ENCODE peak calls at places on chromosome 15, in six cellular contexts. One of them, this sample, is unnamed. For H3K4me1, the result is how much of the 10 kb centered on the place peaks cover.

GRCh38 chr15:80550910-80551265 is 144.2 kb upstream of the ABHD17C start:
- DNase-seq in Panc1: no peak
- DNase-seq in DND-41: no peak
- DNase-seq in Peyer's patch: no peak
- DNase-seq in HCT116: no peak
- DNase-seq in thoracic aorta: no peak
- DNase-seq in this sample: no peak

GRCh38 chr15:75736256-75736655 is 23.6 kb upstream of the CSPG4 start:
- DNase-seq in Panc1: no peak
- DNase-seq in DND-41: no peak
- DNase-seq in Peyer's patch: no peak
- DNase-seq in HCT116: no peak
- DNase-seq in thoracic aorta: no peak
- DNase-seq in this sample: no peak

GRCh38 chr15:56174649-56175048 is 69.0 kb downstream of the RFX7 start:
- DNase-seq in Panc1: no peak
- DNase-seq in DND-41: no peak
- DNase-seq in Peyer's patch: no peak
- DNase-seq in HCT116: no peak
- DNase-seq in thoracic aorta: no peak
- DNase-seq in this sample: no peak

GRCh38 chr15:61499371-61499770 is 270.3 kb upstream of the RORA start:
- DNase-seq in Panc1: no peak
- DNase-seq in DND-41: no peak
- DNase-seq in Peyer's patch: no peak
- DNase-seq in HCT116: no peak
- DNase-seq in thoracic aorta: no peak
- DNase-seq in this sample: no peak

GRCh38 chr15:69723404-69724097 is 270.9 kb downstream of the RPLP1 start:
- DNase-seq in Panc1: no peak
- DNase-seq in DND-41: no peak
- DNase-seq in Peyer's patch: no peak
- DNase-seq in HCT116: no peak
- DNase-seq in thoracic aorta: no peak
- DNase-seq in this sample: no peak

GRCh38 chr15:38440353-38441129 is 13.4 kb upstream of the FAM98B start:
- DNase-seq in Panc1: peak
- DNase-seq in DND-41: peak
- DNase-seq in Peyer's patch: no peak
- DNase-seq in HCT116: peak
- DNase-seq in thoracic aorta: no peak
- DNase-seq in this sample: peak

GRCh38 chr15:67917037-67917436 is 77.2 kb upstream of the RNU6-1 start:
- DNase-seq in Panc1: no peak
- DNase-seq in DND-41: no peak
- DNase-seq in Peyer's patch: no peak
- DNase-seq in HCT116: no peak
- DNase-seq in thoracic aorta: peak
- DNase-seq in this sample: no peak

GRCh38 chr15:85813234-85813633 is 18.5 kb upstream of the KLHL25 start:
- DNase-seq in Panc1: no peak
- DNase-seq in DND-41: no peak
- DNase-seq in Peyer's patch: no peak
- DNase-seq in HCT116: no peak
- DNase-seq in thoracic aorta: no peak
- DNase-seq in this sample: no peak

GRCh38 chr15:64610257-64610919 is 150.0 kb downstream of the ZNF609 start:
- DNase-seq in Panc1: no peak
- DNase-seq in DND-41: no peak
- DNase-seq in Peyer's patch: no peak
- DNase-seq in HCT116: no peak
- DNase-seq in thoracic aorta: no peak
- DNase-seq in this sample: no peak

GRCh38 chr15:75153084-75153483 is 48.6 kb upstream of the C15orf39 start:
- DNase-seq in Panc1: no peak
- DNase-seq in DND-41: peak
- DNase-seq in Peyer's patch: no peak
- DNase-seq in HCT116: peak
- DNase-seq in thoracic aorta: peak
- DNase-seq in this sample: peak

GRCh38 chr15:101161656-101162055 is 90.2 kb downstream of the CHSY1 start:
- DNase-seq in Panc1: no peak
- DNase-seq in DND-41: no peak
- DNase-seq in Peyer's patch: no peak
- DNase-seq in HCT116: no peak
- DNase-seq in thoracic aorta: no peak
- DNase-seq in this sample: no peak

GRCh38 chr15:35665855-35666536 is 120.0 kb upstream of the DPH6 start:
- DNase-seq in Panc1: no peak
- DNase-seq in DND-41: no peak
- DNase-seq in Peyer's patch: no peak
- DNase-seq in HCT116: no peak
- DNase-seq in thoracic aorta: no peak
- DNase-seq in this sample: no peak

GRCh38 chr15:84594617-84595290 is 6.1 kb upstream of the ZSCAN2 start:
- DNase-seq in Panc1: no peak
- DNase-seq in DND-41: peak
- DNase-seq in Peyer's patch: no peak
- DNase-seq in HCT116: no peak
- DNase-seq in thoracic aorta: no peak
- DNase-seq in this sample: no peak

GRCh38 chr15:70766597-70766996 is 3.2 kb upstream of the UACA start:
- DNase-seq in Panc1: no peak
- DNase-seq in DND-41: no peak
- DNase-seq in Peyer's patch: no peak
- DNase-seq in HCT116: no peak
- DNase-seq in thoracic aorta: no peak
- DNase-seq in this sample: no peak

GRCh38 chr15:61654004-61654740 is 406.1 kb downstream of the VPS13C start:
- DNase-seq in Panc1: no peak
- DNase-seq in DND-41: no peak
- DNase-seq in Peyer's patch: no peak
- DNase-seq in HCT116: no peak
- DNase-seq in thoracic aorta: no peak
- DNase-seq in this sample: no peak

GRCh38 chr15:31954364-31954763 is 76.0 kb upstream of the CHRNA7 start:
- DNase-seq in Panc1: no peak
- DNase-seq in DND-41: no peak
- DNase-seq in Peyer's patch: no peak
- DNase-seq in HCT116: no peak
- DNase-seq in thoracic aorta: no peak
- DNase-seq in this sample: no peak

GRCh38 chr15:34494084-34494399 is 56.4 kb upstream of the GOLGA8A start:
- DNase-seq in Panc1: no peak
- DNase-seq in DND-41: no peak
- DNase-seq in Peyer's patch: no peak
- DNase-seq in HCT116: no peak
- DNase-seq in thoracic aorta: no peak
- DNase-seq in this sample: no peak

GRCh38 chr15:84979651-84980050 is 2.0 kb upstream of the PDE8A start:
- DNase-seq in Panc1: no peak
- DNase-seq in DND-41: no peak
- DNase-seq in Peyer's patch: no peak
- DNase-seq in HCT116: no peak
- DNase-seq in thoracic aorta: no peak
- DNase-seq in this sample: no peak

GRCh38 chr15:77064539-77065308 is 6.2 kb downstream of the TSPAN3 start:
- DNase-seq in Panc1: peak
- DNase-seq in DND-41: no peak
- DNase-seq in Peyer's patch: no peak
- DNase-seq in HCT116: no peak
- DNase-seq in thoracic aorta: no peak
- DNase-seq in this sample: no peak

GRCh38 chr15:84752195-84752594 is 3.8 kb downstream of the ZNF592 start:
- DNase-seq in Panc1: no peak
- DNase-seq in DND-41: no peak
- DNase-seq in Peyer's patch: no peak
- DNase-seq in HCT116: no peak
- DNase-seq in thoracic aorta: no peak
- DNase-seq in this sample: no peak

GRCh38 chr15:50718700-50719125 is 32.1 kb upstream of the TRPM7 start:
- DNase-seq in Panc1: no peak
- DNase-seq in DND-41: no peak
- DNase-seq in Peyer's patch: no peak
- DNase-seq in HCT116: no peak
- DNase-seq in thoracic aorta: no peak
- DNase-seq in this sample: no peak

GRCh38 chr15:99187886-99188285 is 61.5 kb downstream of the TTC23 start:
- DNase-seq in Panc1: no peak
- DNase-seq in DND-41: no peak
- DNase-seq in Peyer's patch: no peak
- DNase-seq in HCT116: no peak
- DNase-seq in thoracic aorta: no peak
- DNase-seq in this sample: no peak

GRCh38 chr15:62835351-62835750 is 207.2 kb upstream of the TPM1 start:
- DNase-seq in Panc1: no peak
- DNase-seq in DND-41: no peak
- DNase-seq in Peyer's patch: no peak
- DNase-seq in HCT116: no peak
- DNase-seq in thoracic aorta: no peak
- DNase-seq in this sample: no peak

GRCh38 chr15:59371458-59372351 is 966 bp downstream of the MYO1E start:
- DNase-seq in Panc1: no peak
- DNase-seq in DND-41: no peak
- DNase-seq in Peyer's patch: no peak
- DNase-seq in HCT116: no peak
- DNase-seq in thoracic aorta: no peak
- DNase-seq in this sample: no peak

GRCh38 chr15:80613762-80614365 is 81.2 kb upstream of the ABHD17C start:
- DNase-seq in Panc1: no peak
- DNase-seq in DND-41: no peak
- DNase-seq in Peyer's patch: no peak
- DNase-seq in HCT116: no peak
- DNase-seq in thoracic aorta: no peak
- DNase-seq in this sample: no peak

GRCh38 chr15:43511012-43511885 is 6.2 kb upstream of the MAP1A start:
- DNase-seq in Panc1: no peak
- DNase-seq in DND-41: peak
- DNase-seq in Peyer's patch: no peak
- DNase-seq in HCT116: peak
- DNase-seq in thoracic aorta: no peak
- DNase-seq in this sample: no peak

GRCh38 chr15:54119056-54119455 is 140.8 kb downstream of the UNC13C start:
- DNase-seq in Panc1: no peak
- DNase-seq in DND-41: no peak
- DNase-seq in Peyer's patch: no peak
- DNase-seq in HCT116: no peak
- DNase-seq in thoracic aorta: no peak
- DNase-seq in this sample: no peak

GRCh38 chr15:59443341-59444081 is 5.5 kb downstream of the FAM81A start:
- DNase-seq in Panc1: no peak
- DNase-seq in DND-41: no peak
- DNase-seq in Peyer's patch: no peak
- DNase-seq in HCT116: no peak
- DNase-seq in thoracic aorta: no peak
- DNase-seq in this sample: no peak

GRCh38 chr15:62452016-62452415 is 286.9 kb upstream of the C2CD4B start:
- DNase-seq in Panc1: no peak
- DNase-seq in DND-41: no peak
- DNase-seq in Peyer's patch: no peak
- DNase-seq in HCT116: no peak
- DNase-seq in thoracic aorta: no peak
- DNase-seq in this sample: no peak

GRCh38 chr15:60017538-60018199 is 13.6 kb downstream of the FOXB1 start:
- DNase-seq in Panc1: no peak
- DNase-seq in DND-41: peak
- DNase-seq in Peyer's patch: no peak
- DNase-seq in HCT116: no peak
- DNase-seq in thoracic aorta: no peak
- DNase-seq in this sample: no peak

GRCh38 chr15:26773485-26773877 is 615 bp upstream of the GABRB3 start:
- DNase-seq in Panc1: no peak
- DNase-seq in DND-41: no peak
- DNase-seq in Peyer's patch: no peak
- DNase-seq in HCT116: no peak
- DNase-seq in thoracic aorta: no peak
- DNase-seq in this sample: no peak

GRCh38 chr15:26773917-26774316 is 1.1 kb upstream of the GABRB3 start:
- DNase-seq in Panc1: no peak
- DNase-seq in DND-41: no peak
- DNase-seq in Peyer's patch: no peak
- DNase-seq in HCT116: no peak
- DNase-seq in thoracic aorta: no peak
- DNase-seq in this sample: no peak

GRCh38 chr15:26771168-26771916 is 1.5 kb downstream of the GABRB3 start:
- DNase-seq in Panc1: no peak
- DNase-seq in DND-41: no peak
- DNase-seq in Peyer's patch: no peak
- DNase-seq in HCT116: no peak
- DNase-seq in thoracic aorta: no peak
- DNase-seq in this sample: no peak

GRCh38 chr15:26771917-26772587 is 814 bp downstream of the GABRB3 start:
- DNase-seq in Panc1: no peak
- DNase-seq in DND-41: no peak
- DNase-seq in Peyer's patch: no peak
- DNase-seq in HCT116: no peak
- DNase-seq in thoracic aorta: no peak
- DNase-seq in this sample: no peak

GRCh38 chr15:26772588-26773484 is at the start of gene GABRB3:
- DNase-seq in Panc1: no peak
- DNase-seq in DND-41: no peak
- DNase-seq in Peyer's patch: no peak
- DNase-seq in HCT116: no peak
- DNase-seq in thoracic aorta: no peak
- DNase-seq in this sample: no peak
- H3K27ac ChIP-seq in Panc1: no peak
- H3K27ac ChIP-seq in DND-41: no peak
- H3K27ac ChIP-seq in Peyer's patch: no peak
- H3K27ac ChIP-seq in HCT116: no peak
- H3K27ac ChIP-seq in thoracic aorta: no peak
- H3K27ac ChIP-seq in this sample: no peak

GRCh38 chr15:45637552-45638033 is 2.8 kb downstream of the SQOR start:
- DNase-seq in Panc1: no peak
- DNase-seq in DND-41: peak
- DNase-seq in Peyer's patch: peak
- DNase-seq in HCT116: no peak
- DNase-seq in thoracic aorta: no peak
- DNase-seq in this sample: peak
- H3K4me1 ChIP-seq in Panc1: under half
- H3K4me1 ChIP-seq in DND-41: under half
- H3K4me1 ChIP-seq in Peyer's patch: under half
- H3K4me1 ChIP-seq in HCT116: under half
- H3K4me1 ChIP-seq in thoracic aorta: under half
- H3K4me1 ChIP-seq in this sample: under half

GRCh38 chr15:72155635-72156616 is 37.7 kb downstream of the SENP8 start:
- DNase-seq in Panc1: peak
- DNase-seq in DND-41: peak
- DNase-seq in Peyer's patch: peak
- DNase-seq in HCT116: peak
- DNase-seq in thoracic aorta: peak
- DNase-seq in this sample: peak
- H3K4me3 ChIP-seq in Panc1: peak
- H3K4me3 ChIP-seq in DND-41: no peak
- H3K4me3 ChIP-seq in Peyer's patch: peak
- H3K4me3 ChIP-seq in HCT116: no peak
- H3K4me3 ChIP-seq in thoracic aorta: peak
- H3K4me3 ChIP-seq in this sample: peak

GRCh38 chr15:57302640-57303257 is 73.6 kb upstream of the CGNL1 start:
- DNase-seq in Panc1: no peak
- DNase-seq in DND-41: no peak
- DNase-seq in Peyer's patch: no peak
- DNase-seq in HCT116: no peak
- DNase-seq in thoracic aorta: no peak
- DNase-seq in this sample: no peak
- H3K27ac ChIP-seq in Panc1: no peak
- H3K27ac ChIP-seq in DND-41: no peak
- H3K27ac ChIP-seq in Peyer's patch: no peak
- H3K27ac ChIP-seq in HCT116: no peak
- H3K27ac ChIP-seq in thoracic aorta: no peak
- H3K27ac ChIP-seq in this sample: no peak